ENCODE peak calls at places on chromosomes 12 and 14, in five cellular contexts. N is endodermal cell, E is GM06990, M is left ventricle myocardium inferior, A is thoracic aorta. T is an unnamed sample.

GRCh38 chr14:95505030-95505589 is 11.3 kb downstream of the SYNE3 start:
- DNase-seq in E (no peak), M (no peak), A (no peak), N (no peak), T (no peak)

GRCh38 chr12:3365416-3366385 is 125.3 kb upstream of the PRMT8 start:
- DNase-seq in A (no peak), E (no peak), M (peak; percentile 30), N (peak; percentile 88), T (no peak)

GRCh38 chr14:22781606-22782000 is 15.1 kb downstream of the OXA1L start:
- DNase-seq in N (no peak), A (no peak), E (no peak), M (no peak), T (no peak)

GRCh38 chr14:95620659-95621059 is 65.6 kb upstream of the TCL1B start:
- DNase-seq in M (no peak), A (no peak), E (peak; percentile 13), N (no peak), T (no peak)

GRCh38 chr14:59582161-59582560 is 5.5 kb upstream of the CCDC175 start:
- DNase-seq in E (no peak), M (no peak), A (no peak), N (no peak), T (no peak)

GRCh38 chr12:51521554-51522276 is 69.3 kb upstream of the SCN8A start:
- DNase-seq in N (peak; percentile 28), A (no peak), M (no peak), E (no peak), T (no peak)

GRCh38 chr14:93171366-93171765 is 13.3 kb downstream of the MOAP1 start:
- DNase-seq in E (no peak), A (no peak), N (no peak), M (no peak), T (no peak)

GRCh38 chr12:25958254-25959068 is at the start of gene RASSF8:
- DNase-seq in N (peak; percentile 92), A (no peak), M (peak; percentile 77), E (peak; percentile 37), T (no peak)

GRCh38 chr12:96186902-96187301 is 7.3 kb upstream of the ELK3 start:
- DNase-seq in A (no peak), M (no peak), N (no peak), E (no peak), T (no peak)

GRCh38 chr14:89495718-89496117 is 78.7 kb upstream of the FOXN3 start:
- DNase-seq in M (no peak), N (no peak), E (no peak), A (no peak), T (no peak)

GRCh38 chr12:123431951-123432886 is 4.3 kb downstream of the RILPL2 start:
- DNase-seq in M (no peak), A (no peak), N (no peak), E (no peak), T (no peak)

GRCh38 chr12:67772276-67773169 is 124.0 kb downstream of the DYRK2 start:
- DNase-seq in E (no peak), N (peak; percentile 96), A (no peak), M (no peak), T (no peak)

GRCh38 chr14:105888784-105889665 is 362.6 kb downstream of the TMEM121 start:
- DNase-seq in E (no peak), N (peak; percentile 15), M (peak; percentile 9), A (no peak), T (no peak)

GRCh38 chr14:49512147-49512551 is 74.0 kb downstream of the RPS29 start:
- DNase-seq in A (no peak), E (no peak), M (no peak), N (no peak), T (peak; percentile 65)

GRCh38 chr12:50187084-50187900 is 20.1 kb upstream of the CERS5 start:
- DNase-seq in N (no peak), M (no peak), A (no peak), E (peak; percentile 50), T (peak; percentile 94)

GRCh38 chr12:132285991-132286681 is 43.3 kb downstream of the GALNT9 start:
- DNase-seq in N (peak; percentile 82), M (peak; percentile 56), E (no peak), A (peak; percentile 33), T (no peak)

GRCh38 chr12:67910360-67911292 is 78.6 kb upstream of the IFNG-AS1 start:
- DNase-seq in E (no peak), N (no peak), M (no peak), A (no peak), T (peak; percentile 99)

GRCh38 chr12:114662512-114663177 is 21.3 kb downstream of the TBX3 start:
- DNase-seq in M (peak; percentile 70), A (peak; percentile 40), E (no peak), N (peak; percentile 95), T (peak; percentile 91)

GRCh38 chr12:122167328-122167925 is 6.6 kb downstream of the IL31 start:
- DNase-seq in A (no peak), E (no peak), M (no peak), N (no peak), T (no peak)

GRCh38 chr12:47307680-47308399 is 228.1 kb upstream of the AMIGO2 start:
- DNase-seq in N (peak; percentile 82), E (peak; percentile 26), M (no peak), A (no peak), T (no peak)

GRCh38 chr14:70660967-70661871 is 19.5 kb downstream of the TTC9 start:
- DNase-seq in E (no peak), M (no peak), N (no peak), A (no peak), T (no peak)

GRCh38 chr14:41662780-41663477 is 56.3 kb downstream of the LRFN5 start:
- DNase-seq in N (no peak), M (no peak), A (no peak), E (no peak), T (no peak)

GRCh38 chr12:126747530-126748149 is 1519.3 kb upstream of the TMEM132C start:
- DNase-seq in E (no peak), N (peak; percentile 92), M (peak; percentile 42), A (no peak), T (no peak)

GRCh38 chr14:23015618-23016017 is 5.7 kb upstream of the C14orf93 start:
- DNase-seq in E (no peak), M (no peak), A (no peak), N (no peak), T (no peak)

GRCh38 chr14:105925615-105926414 is 399.4 kb downstream of the TMEM121 start:
- DNase-seq in E (no peak), N (no peak), A (no peak), M (no peak), T (no peak)

GRCh38 chr12:56469007-56469930 is 891 bp downstream of the SPRYD4 start:
- DNase-seq in N (no peak), A (no peak), M (no peak), E (peak; percentile 36), T (no peak)

GRCh38 chr14:91392623-91393303 is 24.9 kb downstream of the CCDC88C start:
- DNase-seq in N (peak; percentile 79), E (no peak), M (no peak), A (no peak), T (no peak)

GRCh38 chr12:126248871-126249403 is 1183.7 kb downstream of the AACS start:
- DNase-seq in M (no peak), A (no peak), N (no peak), E (no peak), T (no peak)

GRCh38 chr12:94286580-94287244 is 138.3 kb downstream of the PLXNC1 start:
- DNase-seq in A (no peak), N (peak; percentile 55), E (no peak), M (no peak), T (no peak)

GRCh38 chr12:2292560-2292959 is 239.8 kb downstream of the CACNA1C start:
- DNase-seq in M (no peak), N (peak; percentile 36), A (no peak), E (no peak), T (no peak)

GRCh38 chr12:6778212-6778570 is 5.9 kb downstream of the LAG3 start:
- DNase-seq in A (no peak), M (peak; percentile 43), E (no peak), N (peak; percentile 91), T (no peak)

GRCh38 chr12:69649529-69649928 is 38.8 kb upstream of the LRRC10 start:
- DNase-seq in A (no peak), E (no peak), M (no peak), N (no peak), T (no peak)

GRCh38 chr12:7907009-7907408 is 29.0 kb downstream of the SLC2A3 start:
- DNase-seq in N (peak; percentile 96), A (no peak), E (no peak), M (no peak), T (no peak)
- H3K36me3 ChIP-seq in N (no peaks in the 10 kb centered on the region), A (no peaks in the 10 kb centered on the region), E (no peaks in the 10 kb centered on the region), M (no peaks in the 10 kb centered on the region), T (no peaks in the 10 kb centered on the region)

GRCh38 chr12:48996794-48997718 is 2.1 kb downstream of the DDN start:
- DNase-seq in N (peak; percentile 97), A (no peak), E (peak; percentile 60), M (peak; percentile 80), T (no peak)
- H3K27me3 ChIP-seq in N (peaks cover 84% of the 10 kb centered on the region), A (peaks cover 10% of the 10 kb centered on the region), E (peaks cover 4% of the 10 kb centered on the region), M (peaks cover 86% of the 10 kb centered on the region), T (peaks cover 7% of the 10 kb centered on the region)

DNA sequence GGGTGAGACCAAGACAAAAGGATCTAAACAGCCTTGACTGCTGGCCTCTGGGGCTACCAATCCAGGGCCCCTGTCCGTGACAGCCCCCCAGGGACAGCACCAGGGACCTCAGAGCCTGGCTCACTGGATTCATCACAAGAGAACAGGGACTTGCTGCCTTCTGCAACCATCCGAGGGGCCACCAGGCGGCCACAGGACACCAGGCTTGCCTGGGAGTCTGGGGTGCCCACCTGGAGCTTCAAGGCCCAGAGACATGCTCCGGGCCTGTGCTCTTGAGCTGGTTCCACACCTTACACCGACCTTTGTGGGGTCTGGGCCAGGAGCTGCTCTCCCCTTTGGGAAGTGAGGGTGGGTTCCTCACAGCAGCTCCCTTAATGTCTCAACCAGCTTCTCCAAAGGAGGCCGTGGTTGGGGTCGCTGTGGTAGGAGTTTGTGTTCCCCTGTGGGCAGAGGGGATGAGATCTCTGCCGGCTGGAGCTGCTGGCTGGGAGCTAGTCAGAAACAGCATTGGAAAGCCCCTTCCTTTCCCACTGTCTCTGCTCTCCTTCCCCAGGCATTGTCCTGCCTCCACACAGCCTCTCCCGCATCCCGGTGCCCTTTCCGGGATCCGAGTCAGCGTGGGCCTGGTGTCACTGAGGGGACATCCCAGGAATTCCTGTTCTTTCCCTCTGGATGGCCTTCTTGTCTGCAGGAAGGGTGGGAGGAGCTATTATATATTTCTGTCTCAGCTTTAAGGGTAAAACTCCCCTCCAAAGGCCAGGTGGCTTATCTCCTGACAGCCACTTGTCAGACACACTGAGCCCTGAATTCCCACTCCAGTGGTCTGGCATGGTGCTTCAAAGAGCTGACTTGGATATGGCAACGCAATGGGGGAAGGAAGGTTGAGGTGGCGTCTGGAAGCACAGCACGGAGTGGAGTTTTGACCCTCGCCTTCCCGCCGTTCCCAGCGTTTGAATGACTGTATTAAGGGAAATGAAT is 5.1 kb upstream of the PAPLN start:
- DNase-seq in M (no peak), E (no peak), A (no peak), N (peak; percentile 93), T (no peak)
- TF ChIP-seq CTCF in M (no peak), E (peak; percentile 83), A (no peak), N (peak; percentile 89), T (no peak)

GRCh38 chr12:57534250-57534649 is 11.6 kb downstream of the MBD6 start:
- DNase-seq in A (no peak), N (no peak), M (no peak), E (no peak), T (no peak)

GRCh38 chr12:57535764-57536596 is 11.0 kb downstream of the DCTN2 start:
- DNase-seq in N (no peak), A (no peak), M (no peak), E (no peak), T (no peak)

GRCh38 chr12:57534991-57535543 is 11.9 kb downstream of the DCTN2 start:
- DNase-seq in E (no peak), M (no peak), A (no peak), N (no peak), T (no peak)

GRCh38 chr12:57539134-57539768 is 7.7 kb downstream of the DCTN2 start:
- DNase-seq in M (no peak), N (no peak), A (no peak), E (no peak), T (no peak)

GRCh38 chr12:57536597-57536942 is 10.4 kb downstream of the DCTN2 start:
- DNase-seq in M (no peak), E (no peak), N (no peak), A (no peak), T (no peak)
- H3K36me3 ChIP-seq in M (peaks cover 72% of the 10 kb centered on the region), E (peaks cover 41% of the 10 kb centered on the region), N (peaks cover 86% of the 10 kb centered on the region), A (peaks cover 43% of the 10 kb centered on the region), T (peaks cover 30% of the 10 kb centered on the region)

T was measured in BJ.